ENCODE peak calls at places on chromosome 19, in eight cellular contexts. T is aorta; M is right atrium auricular region; B is thoracic aorta; C is IMR-90; W is adrenal gland; E is GM23248; K is effector memory CD4-positive, alpha-beta T cell. F is an unnamed sample.

GRCh38 chr19:2695288-2695866 is 7.1 kb downstream of the GNG7 start:
- DNase-seq in E (no peak), W (no peak), K (no peak), B (no peak), M (no peak), T (no peak), C (no peak), F (peak; percentile 76)

GRCh38 chr19:48568345-48568886 is 16.4 kb downstream of the SULT2B1 start:
- DNase-seq in K (no peak), M (peak; percentile 91), E (peak; percentile 98), B (peak; percentile 80), T (peak; percentile 95), C (peak; percentile 88), W (peak; percentile 92), F (no peak)

GRCh38 chr19:3319643-3320353 is 46.6 kb upstream of the NFIC start:
- DNase-seq in T (no peak), C (no peak), K (no peak), W (no peak), E (peak; percentile 81), B (no peak), M (no peak), F (no peak)

GRCh38 chr19:50553134-50553703 is 15.0 kb downstream of the LRRC4B start:
- DNase-seq in T (no peak), W (no peak), B (no peak), C (no peak), M (no peak), K (no peak), E (no peak), F (no peak)

GRCh38 chr19:7106711-7107657 is 37.5 kb downstream of the ZNF557 start:
- DNase-seq in K (no peak), T (no peak), E (no peak), W (no peak), C (no peak), B (no peak), M (no peak), F (no peak)

GRCh38 chr19:33277434-33277833 is 24.9 kb downstream of the CEBPA start:
- DNase-seq in M (no peak), T (no peak), E (no peak), K (no peak), C (no peak), B (no peak), W (no peak), F (peak; percentile 63)

GRCh38 chr19:51259348-51260245 is 8.7 kb downstream of the SIGLECL1 start:
- DNase-seq in W (peak; percentile 45), K (no peak), M (no peak), B (no peak), E (peak; percentile 56), T (no peak), C (peak; percentile 22), F (no peak)

GRCh38 chr19:30338878-30339623 is 33.1 kb upstream of the ZNF536 start:
- DNase-seq in B (no peak), C (no peak), E (no peak), W (no peak), M (no peak), T (no peak), K (no peak), F (no peak)

GRCh38 chr19:14363203-14364097 is 17.8 kb upstream of the ADGRE5 start:
- DNase-seq in M (peak; percentile 67), B (peak; percentile 72), K (no peak), W (peak; percentile 66), E (peak; percentile 77), C (peak; percentile 42), T (peak; percentile 96), F (peak; percentile 90)

GRCh38 chr19:34900245-34900644 is 26.5 kb upstream of the ZNF30 start:
- DNase-seq in T (no peak), C (no peak), B (no peak), W (no peak), M (no peak), K (no peak), E (no peak), F (no peak)

GRCh38 chr19:23283925-23284324 is 33.7 kb upstream of the ZNF724 start:
- DNase-seq in C (peak; percentile 30), K (peak; percentile 23), B (no peak), E (peak; percentile 58), M (no peak), T (peak; percentile 74), W (peak; percentile 64), F (no peak)

GRCh38 chr19:52889931-52890330 is 7.5 kb downstream of the ZNF320 start:
- DNase-seq in T (no peak), W (no peak), B (no peak), E (no peak), M (no peak), K (no peak), C (no peak), F (no peak)

GRCh38 chr19:47511681-47512080 is 3.2 kb downstream of the NAPA start:
- DNase-seq in K (no peak), B (no peak), C (peak; percentile 61), W (no peak), M (no peak), T (no peak), E (peak; percentile 64), F (no peak)

GRCh38 chr19:18100710-18101109 is 3.1 kb downstream of the MAST3 start:
- DNase-seq in E (no peak), M (no peak), K (no peak), B (no peak), W (no peak), C (no peak), T (no peak), F (no peak)

GRCh38 chr19:51681286-51681956 is 11.7 kb upstream of the SPACA6 start:
- DNase-seq in C (peak; percentile 27), M (no peak), B (no peak), K (no peak), E (no peak), T (no peak), W (no peak), F (no peak)

GRCh38 chr19:24140099-24140498 is 53.1 kb downstream of the ZNF254 start:
- DNase-seq in C (peak; percentile 96), T (no peak), B (no peak), W (no peak), E (peak; percentile 40), K (no peak), M (no peak), F (no peak)

GRCh38 chr19:4575267-4575793 is 15.8 kb upstream of the SEMA6B start:
- DNase-seq in E (peak; percentile 87), T (peak; percentile 88), M (peak; percentile 71), W (peak; percentile 82), C (peak; percentile 89), B (no peak), K (no peak), F (no peak)

GRCh38 chr19:33868821-33869412 is 72.2 kb downstream of the KCTD15 start:
- DNase-seq in E (peak; percentile 67), M (no peak), B (no peak), C (no peak), W (peak; percentile 30), T (peak; percentile 83), K (no peak), F (peak; percentile 67)

GRCh38 chr19:49820125-49820524 is 2.0 kb downstream of the MED25 start:
- DNase-seq in M (no peak), C (no peak), T (no peak), W (peak; percentile 77), K (no peak), E (no peak), B (no peak), F (no peak)

GRCh38 chr19:30226464-30227070 is 145.6 kb upstream of the ZNF536 start:
- DNase-seq in T (no peak), B (no peak), W (peak; percentile 46), E (peak; percentile 47), M (no peak), K (no peak), C (no peak), F (no peak)

GRCh38 chr19:3670796-3671679 is 29.2 kb downstream of the PIP5K1C start:
- DNase-seq in C (peak; percentile 56), W (peak; percentile 56), B (peak; percentile 74), T (peak; percentile 96), M (peak; percentile 94), E (peak; percentile 85), K (no peak), F (no peak)

GRCh38 chr19:35142531-35143230 is 374 bp upstream of the FXYD7 start:
- DNase-seq in W (peak; percentile 66), B (no peak), M (no peak), E (no peak), K (peak; percentile 60), T (peak; percentile 84), C (no peak), F (peak; percentile 90)

GRCh38 chr19:18477974-18478373 is 40.0 kb upstream of the ISYNA1 start:
- DNase-seq in B (no peak), T (no peak), E (no peak), W (no peak), C (no peak), K (no peak), M (no peak), F (peak; percentile 73)

GRCh38 chr19:37654525-37654832 is 786 bp downstream of the ZFP30 start:
- DNase-seq in E (peak; percentile 56), C (peak; percentile 26), W (no peak), T (no peak), K (no peak), M (no peak), B (no peak), F (no peak)

DNA sequence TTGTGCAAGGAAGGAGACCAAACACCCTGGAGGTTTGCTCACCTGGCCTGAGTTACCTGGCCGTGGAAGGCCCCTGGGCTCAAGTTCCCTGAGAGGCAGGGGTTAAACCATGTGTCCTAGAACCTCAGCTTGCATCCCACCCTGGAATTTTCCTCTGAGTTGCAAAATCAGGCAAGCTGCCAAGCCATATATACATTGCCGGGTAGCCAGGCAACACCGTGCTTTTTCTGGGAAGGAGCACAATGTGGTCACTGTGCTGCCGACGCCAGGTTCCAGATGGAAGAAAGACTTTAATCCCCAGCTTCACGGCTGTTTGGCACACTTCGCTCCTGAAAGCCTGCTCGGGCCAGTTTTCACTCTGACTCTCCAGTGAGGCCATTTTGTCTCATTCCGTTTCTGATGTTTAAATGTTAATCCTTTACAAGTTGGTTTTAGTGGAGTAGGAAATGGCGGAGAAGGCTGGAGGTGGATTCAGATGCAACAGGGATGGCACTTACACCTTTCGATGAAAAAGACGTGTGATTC is 60.1 kb upstream of the PEG3 start:
- DNase-seq in C (no peak), M (no peak), T (no peak), E (no peak), W (no peak), K (no peak), B (no peak), F (no peak)
- H3K9me3 ChIP-seq in C (peaks cover 39% of the 10 kb centered on the region), M (no peaks in the 10 kb centered on the region), T (peaks cover 4% of the 10 kb centered on the region), E (no peaks in the 10 kb centered on the region), W (no peaks in the 10 kb centered on the region), K (no peaks in the 10 kb centered on the region), B (no peaks in the 10 kb centered on the region), F (peaks cover 57% of the 10 kb centered on the region)

GRCh38 chr19:1065606-1066109 is 1.3 kb upstream of the ARHGAP45 start:
- DNase-seq in C (no peak), B (no peak), M (no peak), W (no peak), E (no peak), K (no peak), T (no peak), F (peak; percentile 79)
- H3K27me3 ChIP-seq in C (peaks cover 31% of the 10 kb centered on the region), B (no peaks in the 10 kb centered on the region), M (peaks cover 11% of the 10 kb centered on the region), W (peaks cover 42% of the 10 kb centered on the region), E (peaks cover 24% of the 10 kb centered on the region), K (no peaks in the 10 kb centered on the region), T (no peaks in the 10 kb centered on the region), F (no peaks in the 10 kb centered on the region)

GRCh38 chr19:1599460-1599846 is 5.8 kb downstream of the UQCR11 start:
- DNase-seq in K (no peak), T (no peak), W (no peak), C (no peak), B (no peak), M (no peak), E (no peak), F (no peak)
- H3K9me3 ChIP-seq in K (no peaks in the 10 kb centered on the region), T (no peaks in the 10 kb centered on the region), W (no peaks in the 10 kb centered on the region), C (no peaks in the 10 kb centered on the region), B (no peaks in the 10 kb centered on the region), M (no peaks in the 10 kb centered on the region), E (no peaks in the 10 kb centered on the region), F (no peaks in the 10 kb centered on the region)

GRCh38 chr19:10518444-10519361 is 1.5 kb upstream of the S1PR5 start:
- DNase-seq in B (no peak), C (no peak), K (no peak), W (no peak), T (no peak), E (no peak), M (no peak), F (no peak)
- H3K27me3 ChIP-seq in B (peaks cover 1% of the 10 kb centered on the region), C (peaks cover 50% of the 10 kb centered on the region), K (peaks cover 43% of the 10 kb centered on the region), W (peaks cover 39% of the 10 kb centered on the region), T (no peaks in the 10 kb centered on the region), E (peaks cover 4% of the 10 kb centered on the region), M (peaks cover 5% of the 10 kb centered on the region), F (peaks cover 72% of the 10 kb centered on the region)